ENCODE peak calls at places on chromosome 7, in six cellular contexts. D is choroid plexus epithelial cell, E is HFF-Myc, T is RWPE1, N is sigmoid colon, V is right atrium auricular region. Z is an unnamed sample.

GRCh38 chr7:101232141-101232821 is 5.3 kb downstream of the CLDN15 start:
- DNase-seq in E (no peak), D (no peak), V (no peak), N (no peak), T (peak), Z (peak)

GRCh38 chr7:35036361-35037171 is 719 bp downstream of the DPY19L1 start:
- DNase-seq in D (peak), T (peak), N (peak), E (no peak), V (peak), Z (peak)

GRCh38 chr7:7351832-7352231 is 169.5 kb downstream of the C1GALT1 start:
- DNase-seq in D (no peak), T (no peak), E (no peak), V (no peak), N (no peak), Z (no peak)

GRCh38 chr7:149772821-149773425 is 465 bp downstream of the ZNF467 start:
- DNase-seq in E (no peak), N (no peak), V (no peak), T (no peak), D (no peak), Z (no peak)

GRCh38 chr7:94513565-94513860 is 3.9 kb downstream of the CASD1 start:
- DNase-seq in N (no peak), V (no peak), D (peak), E (no peak), T (no peak), Z (no peak)

GRCh38 chr7:44114586-44115310 is 8.6 kb downstream of the POLD2 start:
- DNase-seq in D (no peak), N (no peak), T (no peak), V (no peak), E (no peak), Z (peak)

GRCh38 chr7:33716581-33717477 is 188.5 kb upstream of the BMPER start:
- DNase-seq in V (no peak), T (peak), D (peak), E (peak), N (no peak), Z (peak)

GRCh38 chr7:74027683-74028320 is at the start of gene ELN:
- DNase-seq in E (no peak), N (peak), D (peak), T (no peak), V (peak), Z (no peak)

GRCh38 chr7:155580367-155580766 is 34.0 kb upstream of the CNPY1 start:
- DNase-seq in V (no peak), N (no peak), E (no peak), D (no peak), T (no peak), Z (no peak)

GRCh38 chr7:66904063-66904593 is 16.9 kb upstream of the TMEM248 start:
- DNase-seq in T (no peak), E (no peak), D (no peak), N (no peak), V (no peak), Z (no peak)

GRCh38 chr7:66903360-66904062 is 17.5 kb upstream of the TMEM248 start:
- DNase-seq in V (no peak), D (no peak), T (no peak), E (no peak), N (no peak), Z (no peak)

GRCh38 chr7:66907731-66908130 is 13.3 kb upstream of the TMEM248 start:
- DNase-seq in V (no peak), E (no peak), N (no peak), T (no peak), D (no peak), Z (no peak)

GRCh38 chr7:66905243-66905642 is 15.8 kb upstream of the TMEM248 start:
- DNase-seq in N (no peak), D (no peak), V (no peak), T (no peak), E (no peak), Z (no peak)

GRCh38 chr7:66905689-66906088 is 15.3 kb upstream of the TMEM248 start:
- DNase-seq in N (no peak), T (no peak), V (no peak), E (no peak), D (no peak), Z (no peak)
- TF ChIP-seq CTCF in N (no peak), T (no peak), V (no peak), E (peak), D (peak), Z (no peak)

DNA sequence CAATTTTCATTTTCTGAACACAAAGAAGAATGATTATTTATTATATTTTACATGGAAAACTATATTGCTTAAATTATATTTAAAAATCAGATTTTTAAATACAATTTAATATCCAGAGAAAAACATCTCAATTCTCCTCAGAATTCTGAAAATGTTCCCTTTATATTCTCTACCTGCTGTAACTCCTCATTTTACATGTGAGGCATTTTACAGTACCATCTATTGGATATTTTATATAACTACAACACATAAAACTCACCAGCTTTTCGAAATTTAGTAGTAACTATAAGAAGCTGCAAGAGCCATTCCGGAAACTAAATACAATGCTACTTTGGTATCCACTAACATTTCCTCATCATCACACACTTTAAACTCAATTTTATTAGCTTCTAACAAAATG is 264.6 kb downstream of the DGKB start:
- DNase-seq in E (no peak), T (no peak), V (no peak), D (peak), N (no peak), Z (no peak)
- TF ChIP-seq CTCF in E (no peak), T (peak), V (no peak), D (no peak), N (no peak), Z (no peak)

DNA sequence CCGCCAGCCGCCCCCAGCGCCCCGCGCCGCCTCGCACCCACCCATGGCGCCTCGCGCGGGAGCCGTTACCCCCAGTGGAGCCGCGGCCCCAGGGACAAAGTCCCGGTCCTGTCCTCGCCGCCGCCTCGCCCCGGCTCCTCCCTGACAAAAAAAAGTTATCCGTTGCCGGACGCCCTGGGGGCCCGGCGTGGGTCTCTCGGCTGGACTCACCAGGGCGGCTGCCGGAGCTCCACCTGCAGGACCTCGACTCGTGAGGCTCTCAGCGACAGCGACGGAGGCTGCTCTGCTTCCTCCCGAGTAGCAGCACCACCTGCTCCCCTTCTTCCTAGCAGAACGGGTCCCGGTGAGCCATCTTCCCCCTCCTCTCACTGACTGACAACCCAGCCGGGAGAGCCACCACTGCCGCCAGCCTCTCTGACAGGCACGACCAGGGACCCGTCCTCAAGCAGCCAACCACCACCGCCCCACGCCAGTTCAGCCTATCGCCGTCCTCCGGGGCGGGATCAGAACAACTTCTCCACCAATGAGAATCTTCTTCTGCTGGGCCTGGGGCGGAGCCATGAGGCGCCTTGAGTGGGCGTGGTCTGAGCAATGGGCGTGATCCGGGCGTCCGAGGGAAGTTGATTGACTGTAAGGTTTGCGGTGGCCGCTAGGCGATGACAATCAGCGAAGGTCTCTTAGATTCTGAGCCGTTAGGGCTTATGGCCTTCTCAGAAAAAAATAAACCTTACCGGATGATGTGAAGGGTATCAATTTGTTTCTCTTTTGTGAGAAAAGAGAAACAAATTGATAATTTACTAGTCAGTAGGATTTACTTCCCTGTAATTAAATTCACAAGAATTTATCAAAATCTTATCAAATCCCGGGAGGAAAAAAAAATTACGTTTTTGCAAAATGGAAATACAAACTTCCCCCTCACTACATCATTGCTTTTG is at the start of gene HYCC1:
- DNase-seq in D (peak), V (peak), T (peak), N (peak), E (peak), Z (peak)
- TF ChIP-seq CTCF in D (peak), V (peak), T (peak), N (peak), E (peak), Z (peak)

GRCh38 chr7:29190349-29191045 is 4.1 kb upstream of the CHN2 start:
- DNase-seq in T (no peak), E (no peak), N (no peak), D (no peak), V (no peak), Z (no peak)
- TF ChIP-seq CTCF in T (no peak), E (no peak), N (no peak), D (no peak), V (no peak), Z (no peak)

GRCh38 chr7:151059362-151060112 is at the start of gene SLC4A2:
- DNase-seq in T (peak), V (peak), E (no peak), N (peak), D (peak), Z (peak)

GRCh38 chr7:151062111-151062398 is 2.7 kb downstream of the SLC4A2 start:
- DNase-seq in T (no peak), E (no peak), N (no peak), V (no peak), D (no peak), Z (no peak)

GRCh38 chr7:151060113-151060415 is 675 bp downstream of the SLC4A2 start:
- DNase-seq in N (no peak), E (no peak), V (no peak), D (no peak), T (peak), Z (no peak)

GRCh38 chr7:151061241-151062110 is 2.1 kb downstream of the SLC4A2 start:
- DNase-seq in E (no peak), D (peak), V (no peak), N (no peak), T (no peak), Z (no peak)

DNA sequence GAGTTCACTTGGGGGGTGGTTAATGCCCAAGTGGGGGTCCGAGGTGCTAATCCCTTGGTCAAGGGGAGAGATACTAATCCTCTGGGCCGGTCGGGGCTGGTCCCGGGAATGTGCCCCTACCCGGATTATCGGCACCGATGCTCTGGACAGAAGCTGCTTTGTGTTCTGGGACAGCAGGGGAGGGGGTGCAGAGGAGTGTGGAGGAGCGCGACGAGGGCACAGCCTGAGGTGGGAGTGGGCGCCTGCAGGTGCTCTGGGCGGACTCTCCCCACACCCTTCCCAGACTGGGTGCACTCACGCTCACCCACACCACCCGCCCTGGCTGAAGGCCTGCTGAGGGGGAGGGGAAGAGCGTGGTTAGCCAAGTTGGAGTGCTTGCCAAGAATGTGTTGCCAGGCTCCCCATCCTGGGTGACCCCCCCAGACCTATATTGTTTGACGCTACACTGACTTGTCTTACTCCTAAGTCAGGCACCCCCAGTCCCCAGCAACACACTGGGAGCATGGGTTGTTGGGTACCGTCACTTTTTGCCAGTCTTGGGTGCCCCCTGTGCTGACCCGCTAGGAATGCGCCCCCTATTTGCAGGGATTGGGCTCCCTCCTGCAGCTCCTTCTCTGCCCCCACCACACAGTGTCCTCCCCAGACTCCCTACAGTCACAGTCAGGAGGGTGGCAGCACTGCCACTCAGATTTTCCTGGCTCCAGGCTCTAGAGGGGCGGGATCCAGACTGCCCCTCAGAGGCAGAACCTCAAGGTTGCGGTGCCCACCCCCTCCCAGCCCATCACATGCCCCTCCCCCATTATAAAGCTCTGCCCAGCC is 1.2 kb downstream of the SLC4A2 start:
- DNase-seq in D (peak), N (peak), V (no peak), E (no peak), T (peak), Z (peak)
- TF ChIP-seq CTCF in D (peak), N (no peak), V (peak), E (peak), T (no peak), Z (no peak)

GRCh38 chr7:13724631-13725566 is 264.6 kb downstream of the ETV1 start:
- DNase-seq in D (no peak), V (no peak), N (no peak), T (no peak), E (no peak), Z (peak)

GRCh38 chr7:13727279-13727678 is 262.2 kb downstream of the ETV1 start:
- DNase-seq in E (no peak), D (peak), T (no peak), N (no peak), V (no peak), Z (peak)

DNA sequence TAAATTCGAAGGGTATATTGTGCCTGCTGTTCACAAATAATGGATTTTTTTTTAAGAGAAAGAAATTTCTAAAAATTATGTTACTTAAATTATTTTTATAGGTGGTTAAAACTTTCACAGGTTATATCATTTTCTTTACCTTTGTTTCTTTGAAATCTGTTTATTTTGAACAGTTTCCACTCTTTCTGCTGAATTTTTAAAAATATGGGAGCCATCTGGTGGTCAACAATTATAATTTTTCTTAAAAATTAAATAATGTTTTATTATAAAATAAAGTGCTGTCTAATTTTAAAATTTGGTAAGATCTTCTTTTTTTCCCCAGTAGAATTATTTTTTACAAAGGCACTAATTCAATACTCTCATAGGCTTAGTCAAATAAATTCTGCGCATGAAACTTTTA is 263.9 kb downstream of the ETV1 start:
- DNase-seq in D (no peak), E (no peak), T (no peak), V (no peak), N (no peak), Z (no peak)
- TF ChIP-seq CTCF in D (peak), E (no peak), T (no peak), V (peak), N (no peak), Z (no peak)